ENCODE peak calls at places on chromosomes 6 and 20, in nine cellular contexts. One of them, this sample, is unnamed.

GRCh38 chr6:19444481-19444880 is 392.7 kb upstream of the ID4 start:
- DNase-seq in endothelial cell of umbilical vein: no peak
- DNase-seq in progenitor cell of endocrine pancreas: no peak
- DNase-seq in PC-3: peak
- DNase-seq in neuronal stem cell: no peak
- DNase-seq in stromal cell of bone marrow: no peak
- DNase-seq in stimulated activated CD8-positive, alpha-beta memory T cell treated with anti-CD3 and anti-CD28 coated beads, Interleukin-4, amount 100 ng/mL, for 48 hours: no peak
- DNase-seq in NCI-H1436: no peak
- DNase-seq in stimulated activated CD4-positive, alpha-beta T cell treated with anti-CD3 and anti-CD28 coated beads, Interleukin-4, amount 100 ng/mL, for 48 hours: no peak
- DNase-seq in this sample: peak

GRCh38 chr6:151675746-151676459 is 131.6 kb upstream of the ESR1 start:
- DNase-seq in endothelial cell of umbilical vein: peak
- DNase-seq in progenitor cell of endocrine pancreas: peak
- DNase-seq in PC-3: peak
- DNase-seq in neuronal stem cell: peak
- DNase-seq in stromal cell of bone marrow: no peak
- DNase-seq in stimulated activated CD8-positive, alpha-beta memory T cell treated with anti-CD3 and anti-CD28 coated beads, Interleukin-4, amount 100 ng/mL, for 48 hours: peak
- DNase-seq in NCI-H1436: peak
- DNase-seq in stimulated activated CD4-positive, alpha-beta T cell treated with anti-CD3 and anti-CD28 coated beads, Interleukin-4, amount 100 ng/mL, for 48 hours: peak
- DNase-seq in this sample: peak

GRCh38 chr6:63644668-63645326 is 9.2 kb downstream of the PHF3 start:
- DNase-seq in endothelial cell of umbilical vein: peak
- DNase-seq in progenitor cell of endocrine pancreas: no peak
- DNase-seq in PC-3: no peak
- DNase-seq in neuronal stem cell: no peak
- DNase-seq in stromal cell of bone marrow: peak
- DNase-seq in stimulated activated CD8-positive, alpha-beta memory T cell treated with anti-CD3 and anti-CD28 coated beads, Interleukin-4, amount 100 ng/mL, for 48 hours: no peak
- DNase-seq in NCI-H1436: no peak
- DNase-seq in stimulated activated CD4-positive, alpha-beta T cell treated with anti-CD3 and anti-CD28 coated beads, Interleukin-4, amount 100 ng/mL, for 48 hours: no peak
- DNase-seq in this sample: no peak

GRCh38 chr20:62122659-62123449 is 579 bp downstream of the LSM14B start:
- DNase-seq in endothelial cell of umbilical vein: peak
- DNase-seq in progenitor cell of endocrine pancreas: peak
- DNase-seq in PC-3: peak
- DNase-seq in neuronal stem cell: no peak
- DNase-seq in stromal cell of bone marrow: no peak
- DNase-seq in stimulated activated CD8-positive, alpha-beta memory T cell treated with anti-CD3 and anti-CD28 coated beads, Interleukin-4, amount 100 ng/mL, for 48 hours: peak
- DNase-seq in NCI-H1436: peak
- DNase-seq in stimulated activated CD4-positive, alpha-beta T cell treated with anti-CD3 and anti-CD28 coated beads, Interleukin-4, amount 100 ng/mL, for 48 hours: no peak
- DNase-seq in this sample: peak

GRCh38 chr6:38580030-38580429 is 59.7 kb downstream of the BTBD9 start:
- DNase-seq in endothelial cell of umbilical vein: no peak
- DNase-seq in progenitor cell of endocrine pancreas: no peak
- DNase-seq in PC-3: no peak
- DNase-seq in neuronal stem cell: no peak
- DNase-seq in stromal cell of bone marrow: no peak
- DNase-seq in stimulated activated CD8-positive, alpha-beta memory T cell treated with anti-CD3 and anti-CD28 coated beads, Interleukin-4, amount 100 ng/mL, for 48 hours: no peak
- DNase-seq in NCI-H1436: no peak
- DNase-seq in stimulated activated CD4-positive, alpha-beta T cell treated with anti-CD3 and anti-CD28 coated beads, Interleukin-4, amount 100 ng/mL, for 48 hours: no peak
- DNase-seq in this sample: no peak

GRCh38 chr20:34222208-34222607 is 19.0 kb upstream of the ASIP start:
- DNase-seq in endothelial cell of umbilical vein: no peak
- DNase-seq in progenitor cell of endocrine pancreas: no peak
- DNase-seq in PC-3: peak
- DNase-seq in neuronal stem cell: no peak
- DNase-seq in stromal cell of bone marrow: peak
- DNase-seq in stimulated activated CD8-positive, alpha-beta memory T cell treated with anti-CD3 and anti-CD28 coated beads, Interleukin-4, amount 100 ng/mL, for 48 hours: peak
- DNase-seq in NCI-H1436: no peak
- DNase-seq in stimulated activated CD4-positive, alpha-beta T cell treated with anti-CD3 and anti-CD28 coated beads, Interleukin-4, amount 100 ng/mL, for 48 hours: no peak
- DNase-seq in this sample: peak

GRCh38 chr6:168730931-168731716 is 290.1 kb downstream of the SMOC2 start:
- DNase-seq in endothelial cell of umbilical vein: no peak
- DNase-seq in progenitor cell of endocrine pancreas: no peak
- DNase-seq in PC-3: no peak
- DNase-seq in neuronal stem cell: no peak
- DNase-seq in stromal cell of bone marrow: no peak
- DNase-seq in stimulated activated CD8-positive, alpha-beta memory T cell treated with anti-CD3 and anti-CD28 coated beads, Interleukin-4, amount 100 ng/mL, for 48 hours: no peak
- DNase-seq in NCI-H1436: no peak
- DNase-seq in stimulated activated CD4-positive, alpha-beta T cell treated with anti-CD3 and anti-CD28 coated beads, Interleukin-4, amount 100 ng/mL, for 48 hours: no peak
- DNase-seq in this sample: no peak

GRCh38 chr6:105204331-105204730 is 24.5 kb upstream of the POPDC3 start:
- DNase-seq in endothelial cell of umbilical vein: no peak
- DNase-seq in progenitor cell of endocrine pancreas: no peak
- DNase-seq in PC-3: peak
- DNase-seq in neuronal stem cell: no peak
- DNase-seq in stromal cell of bone marrow: no peak
- DNase-seq in stimulated activated CD8-positive, alpha-beta memory T cell treated with anti-CD3 and anti-CD28 coated beads, Interleukin-4, amount 100 ng/mL, for 48 hours: no peak
- DNase-seq in NCI-H1436: no peak
- DNase-seq in stimulated activated CD4-positive, alpha-beta T cell treated with anti-CD3 and anti-CD28 coated beads, Interleukin-4, amount 100 ng/mL, for 48 hours: no peak
- DNase-seq in this sample: no peak

GRCh38 chr6:163405412-163406309 is 8.9 kb upstream of the QKI start:
- DNase-seq in endothelial cell of umbilical vein: peak
- DNase-seq in progenitor cell of endocrine pancreas: no peak
- DNase-seq in PC-3: no peak
- DNase-seq in neuronal stem cell: no peak
- DNase-seq in stromal cell of bone marrow: no peak
- DNase-seq in stimulated activated CD8-positive, alpha-beta memory T cell treated with anti-CD3 and anti-CD28 coated beads, Interleukin-4, amount 100 ng/mL, for 48 hours: peak
- DNase-seq in NCI-H1436: no peak
- DNase-seq in stimulated activated CD4-positive, alpha-beta T cell treated with anti-CD3 and anti-CD28 coated beads, Interleukin-4, amount 100 ng/mL, for 48 hours: no peak
- DNase-seq in this sample: peak

GRCh38 chr6:117200067-117200466 is 65.3 kb upstream of the VGLL2 start:
- DNase-seq in endothelial cell of umbilical vein: no peak
- DNase-seq in progenitor cell of endocrine pancreas: no peak
- DNase-seq in PC-3: no peak
- DNase-seq in neuronal stem cell: no peak
- DNase-seq in stromal cell of bone marrow: no peak
- DNase-seq in stimulated activated CD8-positive, alpha-beta memory T cell treated with anti-CD3 and anti-CD28 coated beads, Interleukin-4, amount 100 ng/mL, for 48 hours: no peak
- DNase-seq in NCI-H1436: no peak
- DNase-seq in stimulated activated CD4-positive, alpha-beta T cell treated with anti-CD3 and anti-CD28 coated beads, Interleukin-4, amount 100 ng/mL, for 48 hours: no peak
- DNase-seq in this sample: no peak

GRCh38 chr6:134628154-134628553 is 310.2 kb upstream of the SGK1 start:
- DNase-seq in endothelial cell of umbilical vein: no peak
- DNase-seq in progenitor cell of endocrine pancreas: no peak
- DNase-seq in PC-3: no peak
- DNase-seq in neuronal stem cell: no peak
- DNase-seq in stromal cell of bone marrow: no peak
- DNase-seq in stimulated activated CD8-positive, alpha-beta memory T cell treated with anti-CD3 and anti-CD28 coated beads, Interleukin-4, amount 100 ng/mL, for 48 hours: no peak
- DNase-seq in NCI-H1436: no peak
- DNase-seq in stimulated activated CD4-positive, alpha-beta T cell treated with anti-CD3 and anti-CD28 coated beads, Interleukin-4, amount 100 ng/mL, for 48 hours: no peak
- DNase-seq in this sample: no peak

GRCh38 chr6:37454420-37455125 is 21.6 kb downstream of the CMTR1 start:
- DNase-seq in endothelial cell of umbilical vein: no peak
- DNase-seq in progenitor cell of endocrine pancreas: no peak
- DNase-seq in PC-3: no peak
- DNase-seq in neuronal stem cell: no peak
- DNase-seq in stromal cell of bone marrow: no peak
- DNase-seq in stimulated activated CD8-positive, alpha-beta memory T cell treated with anti-CD3 and anti-CD28 coated beads, Interleukin-4, amount 100 ng/mL, for 48 hours: no peak
- DNase-seq in NCI-H1436: no peak
- DNase-seq in stimulated activated CD4-positive, alpha-beta T cell treated with anti-CD3 and anti-CD28 coated beads, Interleukin-4, amount 100 ng/mL, for 48 hours: no peak
- DNase-seq in this sample: no peak